ENCODE peak calls at places on chromosomes 4 and X, in six cellular contexts. E is A549, H is K562, V is HepG2, Y is endothelial cell of umbilical vein, K is GM12878. G is an unnamed sample.

GRCh38 chr4:141027421-141027820 is 105.8 kb downstream of the RNF150 start:
- DNase-seq in K (no peak), H (no peak), E (no peak), Y (no peak), V (no peak), G (no peak)

GRCh38 chr4:120812216-120812615 is 110.3 kb downstream of the PRDM5 start:
- DNase-seq in K (no peak), Y (no peak), E (no peak), H (no peak), V (no peak), G (no peak)

GRCh38 chrX:65745992-65746391 is 78.5 kb downstream of the MSN start:
- DNase-seq in V (no peak), K (no peak), E (no peak), H (no peak), Y (no peak), G (peak; percentile 52)

GRCh38 chrX:100611951-100612350 is 24.7 kb downstream of the TSPAN6 start:
- DNase-seq in K (no peak), Y (no peak), H (no peak), E (no peak), V (no peak), G (no peak)

GRCh38 chrX:41737065-41737464 is 13.1 kb downstream of the GPR82 start:
- DNase-seq in Y (no peak), E (no peak), K (no peak), V (no peak), H (peak; percentile 9), G (peak; percentile 2)

GRCh38 chr4:180688480-180688879 is 1554.7 kb upstream of the TENM3 start:
- DNase-seq in V (no peak), H (no peak), E (no peak), Y (no peak), K (no peak), G (no peak)

GRCh38 chr4:113028074-113028473 is 21.4 kb upstream of the ANK2 start:
- DNase-seq in V (no peak), E (no peak), K (no peak), Y (no peak), H (no peak), G (no peak)

GRCh38 chr4:98253499-98253898 is 7.7 kb upstream of the RAP1GDS1 start:
- DNase-seq in E (no peak), Y (no peak), V (peak; percentile 16), K (no peak), H (no peak), G (no peak)

GRCh38 chr4:69092190-69092589 is 4.1 kb upstream of the UGT2B7 start:
- DNase-seq in H (no peak), Y (peak; percentile 78), K (no peak), E (no peak), V (no peak), G (peak; percentile 33)

GRCh38 chrX:96417695-96418094 is 266.9 kb upstream of the DIAPH2 start:
- DNase-seq in E (no peak), V (no peak), H (no peak), K (no peak), Y (no peak), G (no peak)

GRCh38 chrX:149453911-149454820 is 50.9 kb downstream of the IDS start:
- DNase-seq in H (no peak), V (no peak), Y (no peak), E (no peak), K (no peak), G (no peak)

GRCh38 chr4:139740531-139741041 is 75.0 kb downstream of the MGST2 start:
- DNase-seq in K (no peak), E (peak; percentile 6), V (peak; percentile 83), H (no peak), Y (peak; percentile 92), G (peak; percentile 62)

GRCh38 chr4:7415927-7416686 is 18.6 kb downstream of the PSAPL1 start:
- DNase-seq in E (no peak), V (no peak), Y (no peak), K (no peak), H (no peak), G (no peak)

GRCh38 chrX:109629310-109629709 is 4.3 kb upstream of the KCNE5 start:
- DNase-seq in H (no peak), K (no peak), V (no peak), Y (peak; percentile 74), E (no peak), G (no peak)

GRCh38 chr4:154807042-154807630 is 26.1 kb downstream of the RBM46 start:
- DNase-seq in E (no peak), V (peak; percentile 4), H (peak; percentile 15), K (peak; percentile 2), Y (peak; percentile 61), G (peak; percentile 39)

GRCh38 chr4:3363411-3364141 is 70.8 kb downstream of the RGS12 start:
- DNase-seq in E (no peak), H (no peak), K (no peak), V (no peak), Y (no peak), G (peak; percentile 54)

GRCh38 chr4:8538076-8538702 is 42.0 kb upstream of the GPR78 start:
- DNase-seq in E (no peak), V (no peak), H (no peak), Y (no peak), K (no peak), G (no peak)

GRCh38 chr4:101197350-101197749 is 150.0 kb downstream of the PPP3CA start:
- DNase-seq in E (no peak), Y (no peak), K (no peak), V (peak; percentile 57), H (no peak), G (no peak)

GRCh38 chrX:155263854-155264628 is at the start of gene RAB39B:
- DNase-seq in K (peak; percentile 24), Y (peak; percentile 9), H (no peak), V (peak; percentile 26), E (peak; percentile 51), G (peak; percentile 14)
- H3K4me3 ChIP-seq in K (peak within 1 kb of the TSS; percentile 56), Y (no peak within 1 kb of the TSS), H (no peak within 1 kb of the TSS), V (peak within 1 kb of the TSS; percentile 12), E (peak within 1 kb of the TSS; percentile 55), G (no peak within 1 kb of the TSS)

DNA sequence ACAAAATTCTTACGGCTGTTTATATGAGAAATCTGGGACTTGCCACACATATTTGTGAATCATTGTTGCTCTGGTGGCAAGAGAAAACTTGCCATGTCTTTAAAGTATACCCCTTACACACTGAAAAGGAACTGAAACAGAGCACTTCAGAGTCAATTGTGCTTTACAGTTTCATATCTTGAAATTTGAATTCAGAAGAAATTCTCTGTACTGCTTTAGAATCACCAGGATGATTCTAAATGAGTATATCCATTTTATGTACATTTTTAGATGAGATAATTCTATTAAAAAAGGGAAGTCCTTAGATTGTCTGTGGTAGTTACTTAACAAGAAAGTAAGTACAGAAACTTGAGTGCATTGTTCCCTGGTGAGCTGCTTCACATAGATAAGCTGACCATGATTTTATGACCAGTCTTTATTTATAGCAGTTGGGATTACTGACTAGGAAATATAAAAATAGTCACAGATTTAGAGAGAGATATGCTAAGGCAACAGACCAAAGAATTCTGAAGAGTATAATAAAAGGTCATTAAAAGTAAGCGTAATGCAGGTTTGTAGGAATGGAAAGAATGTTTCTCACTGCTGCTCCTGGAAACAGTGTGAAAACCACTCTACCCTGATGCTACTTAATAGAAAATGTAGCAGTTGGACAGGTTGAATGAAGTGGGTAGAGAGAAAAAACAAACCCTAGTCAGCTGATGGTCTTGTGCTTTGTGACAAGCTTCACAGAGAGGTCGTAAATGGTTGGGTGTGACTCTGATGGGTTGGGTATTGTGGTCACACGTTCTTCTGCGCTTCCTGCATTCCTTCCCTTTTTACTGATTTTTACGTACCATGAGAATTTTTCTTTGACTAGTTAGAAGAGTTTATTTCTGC is 41.0 kb downstream of the FNIP2 start:
- DNase-seq in V (no peak), H (no peak), E (no peak), Y (peak; percentile 92), K (peak; percentile 89), G (peak; percentile 69)
- TF ChIP-seq POLR2A in V (no peak), H (no peak), E (no peak), Y (no peak), K (no peak), G (no peak)

GRCh38 chrX:27565992-27566391 is 24.2 kb upstream of the DCAF8L2 start:
- DNase-seq in V (peak; percentile 88), H (no peak), Y (peak; percentile 94), E (no peak), K (no peak), G (no peak)
- TF ChIP-seq MYC in V (no peak), H (no peak), Y (no peak), E (no peak), K (no peak), G (no peak)

GRCh38 chrX:80026116-80026515 is 11.6 kb downstream of the TBX22 start:
- DNase-seq in E (no peak), H (no peak), V (no peak), Y (no peak), K (no peak), G (no peak)

GRCh38 chrX:80022363-80023031 is 7.9 kb downstream of the TBX22 start:
- DNase-seq in H (no peak), K (no peak), Y (no peak), V (no peak), E (no peak), G (no peak)

GRCh38 chrX:80016182-80016581 is 1.6 kb downstream of the TBX22 start:
- DNase-seq in E (no peak), V (no peak), H (no peak), K (no peak), Y (no peak), G (no peak)

GRCh38 chrX:80021611-80022010 is 7.1 kb downstream of the TBX22 start:
- DNase-seq in Y (no peak), V (no peak), E (no peak), K (no peak), H (no peak), G (no peak)
- H3K4me3 ChIP-seq in Y (no peak overlapping the region), V (no peak overlapping the region), E (no peak overlapping the region), K (no peak overlapping the region), H (no peak overlapping the region), G (no peak overlapping the region)

GRCh38 chrX:107000013-107000515 is at the start of gene MORC4:
- DNase-seq in E (peak; percentile 34), K (no peak), V (peak; percentile 65), H (peak; percentile 29), Y (peak; percentile 72), G (no peak)
- TF ChIP-seq POLR2A in E (peak; percentile 87), K (no peak), V (peak; percentile 45), H (no peak), Y (no peak), G (no peak)

DNA sequence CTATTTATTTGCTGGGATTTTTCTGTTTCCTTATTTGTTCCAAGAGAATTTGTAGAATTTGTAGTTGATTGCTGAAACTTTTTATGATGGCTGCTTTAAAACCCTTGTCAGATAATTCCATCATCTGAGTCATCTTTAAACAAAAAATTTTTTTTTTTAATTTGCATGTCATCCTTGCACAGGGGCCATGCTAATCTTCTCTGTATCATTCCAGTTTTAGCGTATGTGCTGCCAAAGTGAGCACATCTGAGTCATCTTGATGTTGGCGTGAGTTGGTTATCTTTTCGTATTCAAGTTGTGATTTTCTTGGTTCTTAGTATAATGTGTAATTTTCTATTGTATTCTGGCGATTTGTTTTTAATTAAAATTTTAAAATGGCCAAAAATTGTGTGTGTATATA is 18.7 kb upstream of the ZNF157 start:
- DNase-seq in Y (no peak), E (no peak), K (no peak), H (no peak), V (no peak), G (no peak)
- TF ChIP-seq MYC in Y (no peak), E (no peak), K (no peak), H (no peak), V (no peak), G (no peak)